ENCODE peak calls at places on chromosomes 16 and 17, in five cellular contexts. One of them, this sample, is unnamed.

GRCh38 chr16:14186007-14186953 is 115.2 kb downstream of the MRTFB start:
- DNase-seq in tibial artery: peak; percentile 32
- DNase-seq in CD8-positive, alpha-beta T cell: no peak
- DNase-seq in right atrium auricular region: no peak
- DNase-seq in GM23338: peak; percentile 71
- DNase-seq in this sample: peak; percentile 10

GRCh38 chr17:4759776-4760236 is 11.9 kb upstream of the TM4SF5 start:
- DNase-seq in right atrium auricular region: no peak
- DNase-seq in GM23338: no peak
- DNase-seq in tibial artery: no peak
- DNase-seq in CD8-positive, alpha-beta T cell: no peak
- DNase-seq in this sample: no peak

GRCh38 chr16:1794221-1794871 is 841 bp upstream of the IGFALS start:
- DNase-seq in tibial artery: no peak
- DNase-seq in right atrium auricular region: no peak
- DNase-seq in CD8-positive, alpha-beta T cell: no peak
- DNase-seq in GM23338: no peak
- DNase-seq in this sample: no peak

GRCh38 chr17:80812362-80813088 is 179.1 kb upstream of the CHMP6 start:
- DNase-seq in CD8-positive, alpha-beta T cell: no peak
- DNase-seq in GM23338: no peak
- DNase-seq in tibial artery: no peak
- DNase-seq in right atrium auricular region: no peak
- DNase-seq in this sample: no peak

GRCh38 chr16:1941924-1942809 is 832 bp downstream of the MSRB1 start:
- DNase-seq in right atrium auricular region: no peak
- DNase-seq in GM23338: no peak
- DNase-seq in tibial artery: no peak
- DNase-seq in CD8-positive, alpha-beta T cell: no peak
- DNase-seq in this sample: no peak

GRCh38 chr17:30095507-30096244 is 20.9 kb upstream of the NSRP1 start:
- DNase-seq in right atrium auricular region: no peak
- DNase-seq in tibial artery: no peak
- DNase-seq in GM23338: peak; percentile 76
- DNase-seq in CD8-positive, alpha-beta T cell: no peak
- DNase-seq in this sample: no peak

GRCh38 chr16:73572135-73572534 is 524.2 kb upstream of the ZFHX3 start:
- DNase-seq in tibial artery: no peak
- DNase-seq in CD8-positive, alpha-beta T cell: no peak
- DNase-seq in GM23338: peak; percentile 51
- DNase-seq in right atrium auricular region: peak; percentile 64
- DNase-seq in this sample: no peak

GRCh38 chr16:31428638-31429247 is 583 bp upstream of the COX6A2 start:
- DNase-seq in tibial artery: no peak
- DNase-seq in GM23338: no peak
- DNase-seq in right atrium auricular region: no peak
- DNase-seq in CD8-positive, alpha-beta T cell: no peak
- DNase-seq in this sample: no peak

GRCh38 chr17:13477180-13477611 is 124.5 kb downstream of the HS3ST3A1 start:
- DNase-seq in GM23338: no peak
- DNase-seq in CD8-positive, alpha-beta T cell: no peak
- DNase-seq in right atrium auricular region: no peak
- DNase-seq in tibial artery: no peak
- DNase-seq in this sample: no peak

GRCh38 chr17:73758245-73758644 is 114.0 kb upstream of the SDK2 start:
- DNase-seq in GM23338: no peak
- DNase-seq in right atrium auricular region: no peak
- DNase-seq in CD8-positive, alpha-beta T cell: no peak
- DNase-seq in tibial artery: no peak
- DNase-seq in this sample: no peak

GRCh38 chr17:72788950-72789585 is 303.4 kb downstream of the SLC39A11 start:
- DNase-seq in GM23338: peak; percentile 12
- DNase-seq in CD8-positive, alpha-beta T cell: no peak
- DNase-seq in tibial artery: no peak
- DNase-seq in right atrium auricular region: no peak
- DNase-seq in this sample: no peak

GRCh38 chr16:67456383-67457140 is 24.4 kb downstream of the ATP6V0D1 start:
- DNase-seq in tibial artery: peak; percentile 53
- DNase-seq in right atrium auricular region: peak; percentile 79
- DNase-seq in CD8-positive, alpha-beta T cell: no peak
- DNase-seq in GM23338: peak; percentile 74
- DNase-seq in this sample: peak; percentile 41

GRCh38 chr17:69056179-69056823 is 4.4 kb downstream of the ABCA9 start:
- DNase-seq in right atrium auricular region: no peak
- DNase-seq in CD8-positive, alpha-beta T cell: no peak
- DNase-seq in tibial artery: no peak
- DNase-seq in GM23338: no peak
- DNase-seq in this sample: no peak

GRCh38 chr16:83561876-83562275 is 245.9 kb upstream of the HSBP1 start:
- DNase-seq in CD8-positive, alpha-beta T cell: no peak
- DNase-seq in GM23338: peak; percentile 57
- DNase-seq in tibial artery: no peak
- DNase-seq in right atrium auricular region: no peak
- DNase-seq in this sample: no peak

GRCh38 chr17:39799395-39799794 is 61.7 kb downstream of the GRB7 start:
- DNase-seq in tibial artery: no peak
- DNase-seq in right atrium auricular region: no peak
- DNase-seq in CD8-positive, alpha-beta T cell: no peak
- DNase-seq in GM23338: no peak
- DNase-seq in this sample: no peak

GRCh38 chr16:24509536-24509935 is 29.8 kb upstream of the RBBP6 start:
- DNase-seq in GM23338: no peak
- DNase-seq in CD8-positive, alpha-beta T cell: no peak
- DNase-seq in right atrium auricular region: no peak
- DNase-seq in tibial artery: no peak
- DNase-seq in this sample: no peak

GRCh38 chr17:62704381-62704971 is 77.0 kb downstream of the MRC2 start:
- DNase-seq in CD8-positive, alpha-beta T cell: no peak
- DNase-seq in right atrium auricular region: peak; percentile 74
- DNase-seq in GM23338: peak; percentile 74
- DNase-seq in tibial artery: no peak
- DNase-seq in this sample: no peak

GRCh38 chr16:9092963-9093477 is 1.6 kb downstream of the HAPSTR1 start:
- DNase-seq in CD8-positive, alpha-beta T cell: peak; percentile 11
- DNase-seq in right atrium auricular region: no peak
- DNase-seq in tibial artery: peak; percentile 27
- DNase-seq in GM23338: peak; percentile 62
- DNase-seq in this sample: no peak

GRCh38 chr16:22898874-22899348 is 84.9 kb downstream of the HS3ST2 start:
- DNase-seq in CD8-positive, alpha-beta T cell: no peak
- DNase-seq in right atrium auricular region: peak; percentile 68
- DNase-seq in GM23338: peak; percentile 96
- DNase-seq in tibial artery: peak; percentile 72
- DNase-seq in this sample: peak; percentile 10

GRCh38 chr16:75244225-75244792 is 7.1 kb downstream of the BCAR1 start:
- DNase-seq in CD8-positive, alpha-beta T cell: no peak
- DNase-seq in right atrium auricular region: peak; percentile 78
- DNase-seq in tibial artery: peak; percentile 82
- DNase-seq in GM23338: no peak
- DNase-seq in this sample: no peak

GRCh38 chr16:67181346-67181745 is 2.4 kb downstream of the MATCAP1 start:
- DNase-seq in GM23338: no peak
- DNase-seq in tibial artery: no peak
- DNase-seq in CD8-positive, alpha-beta T cell: no peak
- DNase-seq in right atrium auricular region: no peak
- DNase-seq in this sample: no peak

GRCh38 chr17:34930283-34930682 is 31.0 kb downstream of the CCT6B start:
- DNase-seq in CD8-positive, alpha-beta T cell: no peak
- DNase-seq in right atrium auricular region: no peak
- DNase-seq in tibial artery: no peak
- DNase-seq in GM23338: no peak
- DNase-seq in this sample: no peak

GRCh38 chr17:27975146-27976011 is 67.1 kb upstream of the NLK start:
- DNase-seq in CD8-positive, alpha-beta T cell: no peak
- DNase-seq in GM23338: no peak
- DNase-seq in tibial artery: no peak
- DNase-seq in right atrium auricular region: no peak
- DNase-seq in this sample: no peak

GRCh38 chr16:81588326-81589081 is 143.9 kb downstream of the CMIP start:
- DNase-seq in GM23338: no peak
- DNase-seq in right atrium auricular region: no peak
- DNase-seq in tibial artery: no peak
- DNase-seq in CD8-positive, alpha-beta T cell: no peak
- DNase-seq in this sample: no peak

GRCh38 chr17:77664097-77664729 is 294.3 kb upstream of the TNRC6C start:
- DNase-seq in tibial artery: no peak
- DNase-seq in CD8-positive, alpha-beta T cell: no peak
- DNase-seq in GM23338: no peak
- DNase-seq in right atrium auricular region: no peak
- DNase-seq in this sample: no peak

GRCh38 chr17:81349397-81350319 is 45.6 kb upstream of the BAHCC1 start:
- DNase-seq in right atrium auricular region: no peak
- DNase-seq in GM23338: no peak
- DNase-seq in CD8-positive, alpha-beta T cell: no peak
- DNase-seq in tibial artery: no peak
- DNase-seq in this sample: no peak

GRCh38 chr17:74368341-74369152 is 1.2 kb downstream of the GPR142 start:
- DNase-seq in CD8-positive, alpha-beta T cell: peak; percentile 49
- DNase-seq in GM23338: peak; percentile 76
- DNase-seq in tibial artery: peak; percentile 61
- DNase-seq in right atrium auricular region: peak; percentile 68
- DNase-seq in this sample: no peak

GRCh38 chr16:87844374-87844733 is 25.0 kb downstream of the SLC7A5 start:
- DNase-seq in tibial artery: no peak
- DNase-seq in GM23338: peak; percentile 76
- DNase-seq in right atrium auricular region: no peak
- DNase-seq in CD8-positive, alpha-beta T cell: no peak
- DNase-seq in this sample: no peak

GRCh38 chr16:4433914-4434787 is 8.5 kb downstream of the DNAJA3 start:
- DNase-seq in GM23338: no peak
- DNase-seq in right atrium auricular region: no peak
- DNase-seq in CD8-positive, alpha-beta T cell: no peak
- DNase-seq in tibial artery: no peak
- DNase-seq in this sample: no peak

GRCh38 chr16:79876332-79876730 is 275.8 kb upstream of the MAF start:
- DNase-seq in GM23338: peak; percentile 13
- DNase-seq in tibial artery: no peak
- DNase-seq in CD8-positive, alpha-beta T cell: no peak
- DNase-seq in right atrium auricular region: no peak
- DNase-seq in this sample: no peak

GRCh38 chr17:31678431-31678830 is 180.6 kb downstream of the COPRS start:
- DNase-seq in right atrium auricular region: no peak
- DNase-seq in CD8-positive, alpha-beta T cell: no peak
- DNase-seq in tibial artery: no peak
- DNase-seq in GM23338: no peak
- DNase-seq in this sample: no peak

GRCh38 chr17:1109606-1110523 is 69.9 kb downstream of the ABR start:
- DNase-seq in CD8-positive, alpha-beta T cell: peak; percentile 18
- DNase-seq in GM23338: peak; percentile 71
- DNase-seq in tibial artery: no peak
- DNase-seq in right atrium auricular region: no peak
- DNase-seq in this sample: no peak

GRCh38 chr16:48960830-48961229 is 320.8 kb downstream of the CBLN1 start:
- DNase-seq in right atrium auricular region: no peak
- DNase-seq in CD8-positive, alpha-beta T cell: no peak
- DNase-seq in GM23338: no peak
- DNase-seq in tibial artery: no peak
- DNase-seq in this sample: no peak

GRCh38 chr17:65553009-65553645 is 8.3 kb downstream of the AXIN2 start:
- DNase-seq in GM23338: no peak
- DNase-seq in right atrium auricular region: no peak
- DNase-seq in tibial artery: no peak
- DNase-seq in CD8-positive, alpha-beta T cell: no peak
- DNase-seq in this sample: no peak

GRCh38 chr16:69890114-69890890 is 60.8 kb upstream of the CLEC18A start:
- DNase-seq in CD8-positive, alpha-beta T cell: no peak
- DNase-seq in right atrium auricular region: peak; percentile 83
- DNase-seq in GM23338: peak; percentile 77
- DNase-seq in tibial artery: peak; percentile 67
- DNase-seq in this sample: peak; percentile 36

GRCh38 chr17:49995055-49995738 is at the start of gene DLX3:
- DNase-seq in right atrium auricular region: peak; percentile 75
- DNase-seq in CD8-positive, alpha-beta T cell: no peak
- DNase-seq in GM23338: peak; percentile 93
- DNase-seq in tibial artery: peak; percentile 74
- DNase-seq in this sample: peak; percentile 42

GRCh38 chr16:11535494-11535893 is 51.2 kb downstream of the LITAF start:
- DNase-seq in CD8-positive, alpha-beta T cell: no peak
- DNase-seq in right atrium auricular region: no peak
- DNase-seq in tibial artery: no peak
- DNase-seq in GM23338: no peak
- DNase-seq in this sample: no peak

GRCh38 chr16:10447289-10447688 is 61.4 kb downstream of the ATF7IP2 start:
- DNase-seq in CD8-positive, alpha-beta T cell: no peak
- DNase-seq in GM23338: no peak
- DNase-seq in right atrium auricular region: no peak
- DNase-seq in tibial artery: no peak
- DNase-seq in this sample: no peak

GRCh38 chr16:86821933-86822332 is 243.6 kb downstream of the FOXL1 start:
- DNase-seq in CD8-positive, alpha-beta T cell: no peak
- DNase-seq in tibial artery: no peak
- DNase-seq in right atrium auricular region: no peak
- DNase-seq in GM23338: no peak
- DNase-seq in this sample: no peak

GRCh38 chr16:6977291-6977690 is 355.4 kb upstream of the RBFOX1 start:
- DNase-seq in GM23338: no peak
- DNase-seq in CD8-positive, alpha-beta T cell: no peak
- DNase-seq in tibial artery: no peak
- DNase-seq in right atrium auricular region: peak; percentile 23
- DNase-seq in this sample: no peak

GRCh38 chr16:6976716-6977115 is 355.9 kb upstream of the RBFOX1 start:
- DNase-seq in tibial artery: no peak
- DNase-seq in CD8-positive, alpha-beta T cell: no peak
- DNase-seq in right atrium auricular region: no peak
- DNase-seq in GM23338: no peak
- DNase-seq in this sample: no peak

GRCh38 chr16:6977906-6978305 is 354.7 kb upstream of the RBFOX1 start:
- DNase-seq in right atrium auricular region: peak; percentile 44
- DNase-seq in tibial artery: no peak
- DNase-seq in CD8-positive, alpha-beta T cell: no peak
- DNase-seq in GM23338: no peak
- DNase-seq in this sample: no peak
- H3K4me1 ChIP-seq in right atrium auricular region: no peaks in the 10 kb centered on the region
- H3K4me1 ChIP-seq in tibial artery: no peaks in the 10 kb centered on the region
- H3K4me1 ChIP-seq in CD8-positive, alpha-beta T cell: no peaks in the 10 kb centered on the region
- H3K4me1 ChIP-seq in GM23338: no peaks in the 10 kb centered on the region
- H3K4me1 ChIP-seq in this sample: no peaks in the 10 kb centered on the region

GRCh38 chr17:36933174-36934143 is 3.8 kb upstream of the LHX1 start:
- DNase-seq in right atrium auricular region: no peak
- DNase-seq in tibial artery: no peak
- DNase-seq in GM23338: peak; percentile 52
- DNase-seq in CD8-positive, alpha-beta T cell: no peak
- DNase-seq in this sample: no peak
- H3K27me3 ChIP-seq in right atrium auricular region: peaks cover 94% of the 10 kb centered on the region
- H3K27me3 ChIP-seq in tibial artery: peaks cover 35% of the 10 kb centered on the region
- H3K27me3 ChIP-seq in GM23338: peaks cover 100% of the 10 kb centered on the region
- H3K27me3 ChIP-seq in CD8-positive, alpha-beta T cell: peaks cover 92% of the 10 kb centered on the region
- H3K27me3 ChIP-seq in this sample: peaks cover 65% of the 10 kb centered on the region

GRCh38 chr17:38421871-38422819 is 6.1 kb upstream of the ARHGAP23 start:
- DNase-seq in CD8-positive, alpha-beta T cell: no peak
- DNase-seq in right atrium auricular region: no peak
- DNase-seq in GM23338: no peak
- DNase-seq in tibial artery: no peak
- DNase-seq in this sample: no peak
- H3K4me1 ChIP-seq in CD8-positive, alpha-beta T cell: no peaks in the 10 kb centered on the region
- H3K4me1 ChIP-seq in right atrium auricular region: no peaks in the 10 kb centered on the region
- H3K4me1 ChIP-seq in GM23338: peaks cover 74% of the 10 kb centered on the region
- H3K4me1 ChIP-seq in tibial artery: no peaks in the 10 kb centered on the region
- H3K4me1 ChIP-seq in this sample: peaks cover 57% of the 10 kb centered on the region

GRCh38 chr17:2852729-2853110 is 56.5 kb downstream of the RAP1GAP2 start:
- DNase-seq in GM23338: peak; percentile 73
- DNase-seq in tibial artery: no peak
- DNase-seq in right atrium auricular region: no peak
- DNase-seq in CD8-positive, alpha-beta T cell: no peak
- DNase-seq in this sample: no peak
- H3K27me3 ChIP-seq in GM23338: no peaks in the 10 kb centered on the region
- H3K27me3 ChIP-seq in tibial artery: no peaks in the 10 kb centered on the region
- H3K27me3 ChIP-seq in right atrium auricular region: no peaks in the 10 kb centered on the region
- H3K27me3 ChIP-seq in CD8-positive, alpha-beta T cell: peaks cover 12% of the 10 kb centered on the region
- H3K27me3 ChIP-seq in this sample: no peaks in the 10 kb centered on the region